ENCODE peak calls at places on chromosomes 11 and 22, in seven cellular contexts. H is ovary, D is A549, B is HepG2, Q is tibial nerve, C is transverse colon, E is stomach. P is an unnamed sample.

GRCh38 chr11:12587333-12587997 is 86.8 kb upstream of the TEAD1 start:
- DNase-seq in H (no peak), E (no peak), B (no peak), Q (no peak), C (no peak), D (no peak), P (no peak)

GRCh38 chr11:35272391-35272821 is 133.4 kb downstream of the CD44 start:
- DNase-seq in C (peak; percentile 12), H (no peak), E (no peak), Q (no peak), B (no peak), D (no peak), P (no peak)

GRCh38 chr22:36853407-36854099 is 7.3 kb upstream of the NCF4 start:
- DNase-seq in B (peak; percentile 25), H (no peak), C (peak; percentile 76), Q (peak; percentile 45), D (peak; percentile 22), E (peak; percentile 62), P (no peak)

GRCh38 chr11:14789879-14790484 is 102.0 kb downstream of the CYP2R1 start:
- DNase-seq in H (no peak), B (no peak), E (no peak), D (no peak), C (no peak), Q (no peak), P (no peak)

GRCh38 chr11:101880208-101880607 is 34.6 kb upstream of the CEP126 start:
- DNase-seq in E (no peak), Q (no peak), C (no peak), H (no peak), B (peak; percentile 75), D (no peak), P (no peak)

GRCh38 chr11:72224587-72225410 is at the start of gene INPPL1:
- DNase-seq in B (no peak), C (peak; percentile 64), E (peak; percentile 58), H (peak; percentile 72), D (no peak), Q (no peak), P (peak; percentile 81)

GRCh38 chr22:43152355-43153071 is 1.2 kb downstream of the TSPO start:
- DNase-seq in H (peak; percentile 62), C (peak; percentile 88), D (no peak), Q (peak; percentile 39), B (no peak), E (peak; percentile 93), P (peak; percentile 88)

GRCh38 chr11:57551941-57552340 is 14.5 kb downstream of the SMTNL1 start:
- DNase-seq in C (no peak), E (no peak), Q (no peak), B (no peak), H (no peak), D (no peak), P (no peak)

GRCh38 chr11:9254416-9254815 is 10.7 kb downstream of the DENND5A start:
- DNase-seq in C (no peak), E (no peak), Q (no peak), B (no peak), H (no peak), D (no peak), P (no peak)

GRCh38 chr11:9253086-9253485 is 12.1 kb downstream of the DENND5A start:
- DNase-seq in B (no peak), D (no peak), H (no peak), E (no peak), C (no peak), Q (no peak), P (no peak)

GRCh38 chr11:9250139-9250582 is 15.0 kb downstream of the DENND5A start:
- DNase-seq in E (no peak), H (no peak), D (no peak), B (no peak), Q (no peak), C (no peak), P (no peak)

GRCh38 chr11:9249252-9249651 is 15.9 kb downstream of the DENND5A start:
- DNase-seq in C (no peak), E (no peak), B (no peak), D (no peak), H (no peak), Q (no peak), P (no peak)

GRCh38 chr11:9251306-9251705 is 13.8 kb downstream of the DENND5A start:
- DNase-seq in Q (no peak), E (no peak), H (no peak), B (no peak), D (no peak), C (no peak), P (no peak)
- TF ChIP-seq CTCF in Q (no peak), E (no peak), H (no peak), B (no peak), D (no peak), C (no peak), P (no peak)

GRCh38 chr11:15910761-15911160 is 445.6 kb downstream of the SOX6 start:
- DNase-seq in Q (no peak), C (no peak), H (no peak), E (no peak), B (no peak), D (no peak), P (no peak)

GRCh38 chr11:15913261-15913660 is 443.1 kb downstream of the SOX6 start:
- DNase-seq in B (no peak), D (no peak), E (no peak), H (no peak), C (no peak), Q (no peak), P (no peak)

GRCh38 chr11:15912825-15913224 is 443.5 kb downstream of the SOX6 start:
- DNase-seq in C (no peak), Q (no peak), D (no peak), B (no peak), H (peak; percentile 27), E (no peak), P (no peak)

GRCh38 chr11:15911377-15912044 is 444.8 kb downstream of the SOX6 start:
- DNase-seq in D (no peak), E (peak; percentile 35), H (peak; percentile 43), C (no peak), Q (peak; percentile 53), B (no peak), P (no peak)

GRCh38 chr11:15912291-15912690 is 444.1 kb downstream of the SOX6 start:
- DNase-seq in D (no peak), E (no peak), C (no peak), H (no peak), B (no peak), Q (no peak), P (no peak)
- H3K4me1 ChIP-seq in D (no peaks in the 10 kb centered on the region), E (peaks cover 18% of the 10 kb centered on the region), C (no peaks in the 10 kb centered on the region), H (no peaks in the 10 kb centered on the region), B (no peaks in the 10 kb centered on the region), Q (no peaks in the 10 kb centered on the region), P (no peaks in the 10 kb centered on the region)

DNA sequence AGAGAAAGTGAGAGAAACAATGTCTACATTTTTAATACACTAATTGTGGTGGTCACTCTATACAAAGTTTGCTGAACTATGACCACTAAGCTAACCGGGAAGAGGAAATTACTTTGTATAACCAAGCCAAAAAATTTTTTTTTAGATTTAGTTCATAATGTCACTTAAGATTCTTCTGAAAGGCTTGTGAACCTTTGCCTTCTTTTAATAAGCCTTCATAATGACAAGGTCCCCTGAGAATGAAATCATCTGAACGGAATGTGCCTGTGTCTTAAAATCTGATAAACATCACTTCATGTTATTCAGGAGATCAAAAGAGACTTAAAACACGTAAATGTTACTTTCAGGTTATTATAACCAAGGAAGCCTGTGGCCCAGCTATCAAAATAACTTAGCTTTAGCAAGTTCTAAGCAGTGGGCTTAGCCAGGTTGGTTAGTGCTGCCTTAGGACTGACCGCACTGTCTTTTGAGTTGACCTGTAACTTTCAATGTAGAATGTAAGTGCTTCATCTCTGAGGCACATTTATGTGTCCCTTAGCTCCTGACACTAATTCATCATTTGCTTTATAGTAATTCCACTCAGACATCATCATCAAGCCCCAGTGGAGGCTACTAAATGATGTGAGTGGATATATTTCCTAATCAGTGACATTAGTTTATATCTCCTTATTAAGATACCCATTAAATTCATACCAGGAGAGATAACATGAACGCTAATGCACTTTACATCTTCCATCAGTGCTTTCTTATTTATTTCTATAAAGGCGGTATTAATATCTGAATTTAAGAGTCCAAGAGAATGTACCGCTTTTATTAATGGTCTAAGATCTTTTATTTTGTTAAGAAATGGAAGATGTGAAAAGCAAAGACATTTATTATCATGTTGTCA is 122.5 kb downstream of the WNT11 start:
- DNase-seq in B (no peak), H (no peak), D (no peak), E (no peak), C (no peak), Q (peak; percentile 28), P (no peak)
- TF ChIP-seq EP300 in B (no peak), H (no peak), D (no peak), E (no peak), C (no peak), Q (peak; percentile 67), P (no peak)

DNA sequence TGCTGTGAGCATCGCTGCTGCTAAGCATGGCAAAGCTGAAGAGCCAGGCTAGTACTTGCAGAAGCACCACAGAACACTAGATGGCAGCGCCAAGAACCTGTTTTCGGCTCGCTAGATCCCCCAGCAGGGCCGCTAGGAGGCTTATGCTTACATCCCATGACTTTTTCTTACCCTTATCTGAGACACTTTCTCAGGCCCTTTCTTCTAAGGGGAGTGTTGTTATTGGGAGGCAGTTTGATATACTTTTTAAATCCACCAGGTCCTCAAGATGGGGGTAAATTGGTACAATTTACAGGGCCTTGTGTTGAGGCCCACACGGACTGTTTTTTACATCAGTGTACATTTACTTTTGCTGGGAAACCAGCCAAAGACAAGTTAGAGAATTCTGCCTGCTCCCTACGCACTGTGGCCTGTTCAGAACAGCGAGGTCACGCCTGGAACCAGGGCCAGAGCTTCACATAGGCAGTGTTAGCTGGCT is 4.0 kb downstream of the TRIM6 start:
- DNase-seq in D (peak; percentile 66), C (peak; percentile 73), E (peak; percentile 77), B (peak; percentile 63), Q (peak; percentile 64), H (peak; percentile 72), P (peak; percentile 87)
- TF ChIP-seq CTCF in D (peak; percentile 90), C (peak; percentile 73), E (peak; percentile 72), B (peak; percentile 77), Q (peak; percentile 67), H (no peak), P (peak; percentile 64)

DNA sequence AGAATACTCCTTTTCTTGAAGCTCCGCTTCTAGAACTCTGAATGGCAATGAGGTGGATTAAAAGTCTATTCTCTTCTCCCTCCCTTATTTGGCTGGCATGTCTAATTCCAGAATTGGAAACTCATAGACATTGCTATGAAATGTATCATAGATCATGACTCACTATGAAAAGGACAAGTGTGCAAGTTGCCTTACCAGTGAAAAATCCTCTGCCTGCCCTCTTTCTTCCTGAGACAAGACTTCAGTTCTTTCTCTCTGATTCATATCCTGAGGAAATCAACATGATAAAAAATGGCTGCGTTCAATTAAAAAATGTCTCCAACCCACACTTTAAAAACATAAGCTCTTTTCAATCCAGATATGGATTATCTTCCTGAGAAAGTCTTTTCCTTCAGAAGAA is 73.2 kb upstream of the BLID start:
- DNase-seq in E (no peak), H (no peak), Q (no peak), C (no peak), B (no peak), D (peak; percentile 41), P (no peak)
- H3K4me1 ChIP-seq in E (no peaks in the 10 kb centered on the region), H (peaks cover 7% of the 10 kb centered on the region), Q (peaks cover 38% of the 10 kb centered on the region), C (no peaks in the 10 kb centered on the region), B (no peaks in the 10 kb centered on the region), D (peaks cover 73% of the 10 kb centered on the region), P (peaks cover 18% of the 10 kb centered on the region)